ENCODE peak calls at places on chromosomes 2 and 18, in five cellular contexts. B, X, F, M and C are unnamed samples. For H3K9me3, the result is how much of the 10 kb centered on the place peaks cover.

GRCh38 chr2:196798980-196799379 is 503 bp downstream of the GTF3C3 start:
- DNase-seq in X (peak), B (no peak), F (no peak), M (peak), C (peak)

GRCh38 chr2:159807183-159808037 is 9.4 kb upstream of the CD302 start:
- DNase-seq in F (peak), B (peak), X (peak), M (peak), C (peak)

GRCh38 chr2:229714736-229715541 is 584 bp upstream of the DNER start:
- DNase-seq in B (peak), F (peak), X (peak), M (peak), C (peak)

GRCh38 chr2:175282300-175282699 is 100.8 kb upstream of the ATP5MC3 start:
- DNase-seq in F (peak), M (peak), X (no peak), B (no peak), C (peak)

GRCh38 chr2:234978466-234979203 is 26.8 kb downstream of the SH3BP4 start:
- DNase-seq in X (no peak), M (peak), B (no peak), F (peak), C (no peak)

GRCh38 chr2:21519821-21520220 is 396.1 kb downstream of the TDRD15 start:
- DNase-seq in M (no peak), B (no peak), X (no peak), F (no peak), C (no peak)

GRCh38 chr2:169131587-169132512 is 62.5 kb downstream of the DHRS9 start:
- DNase-seq in X (no peak), F (peak), B (no peak), M (peak), C (peak)

GRCh38 chr2:109045505-109045904 is 56.5 kb upstream of the EDAR start:
- DNase-seq in F (no peak), M (no peak), X (no peak), B (no peak), C (no peak)

GRCh38 chr2:151437630-151438029 is 27.9 kb downstream of the RIF1 start:
- DNase-seq in F (peak), X (no peak), B (no peak), M (peak), C (peak)

GRCh38 chr2:24711881-24712280 is 81.3 kb downstream of the PTRHD1 start:
- DNase-seq in X (no peak), B (no peak), F (no peak), M (no peak), C (no peak)

GRCh38 chr18:1421502-1421901 is 516.8 kb downstream of the ADCYAP1 start:
- DNase-seq in M (no peak), F (no peak), X (no peak), B (no peak), C (no peak)

GRCh38 chr18:23718243-23718720 is 29.0 kb downstream of the LAMA3 start:
- DNase-seq in M (peak), X (no peak), B (no peak), F (peak), C (peak)

GRCh38 chr2:187233811-187234210 is 214.2 kb downstream of the CALCRL start:
- DNase-seq in F (no peak), X (no peak), B (no peak), M (peak), C (peak)

GRCh38 chr2:12819721-12820120 is 103.0 kb downstream of the TRIB2 start:
- DNase-seq in B (no peak), F (peak), X (no peak), M (peak), C (peak)

GRCh38 chr18:52000435-52000834 is 339.6 kb upstream of the DCC start:
- DNase-seq in X (no peak), B (no peak), F (no peak), M (no peak), C (no peak)

GRCh38 chr18:51997129-51997528 is 342.9 kb upstream of the DCC start:
- DNase-seq in F (no peak), X (no peak), B (no peak), M (no peak), C (no peak)

GRCh38 chr18:52001106-52001505 is 338.9 kb upstream of the DCC start:
- DNase-seq in F (no peak), M (no peak), X (no peak), B (no peak), C (no peak)

GRCh38 chr18:52002600-52002999 is 337.4 kb upstream of the DCC start:
- DNase-seq in B (no peak), M (no peak), F (no peak), X (no peak), C (no peak)

GRCh38 chr18:51998711-51999110 is 341.3 kb upstream of the DCC start:
- DNase-seq in F (no peak), B (no peak), M (no peak), X (no peak), C (no peak)
- H3K9ac ChIP-seq in F (no peak), B (no peak), M (no peak), X (no peak), C (no peak)

DNA sequence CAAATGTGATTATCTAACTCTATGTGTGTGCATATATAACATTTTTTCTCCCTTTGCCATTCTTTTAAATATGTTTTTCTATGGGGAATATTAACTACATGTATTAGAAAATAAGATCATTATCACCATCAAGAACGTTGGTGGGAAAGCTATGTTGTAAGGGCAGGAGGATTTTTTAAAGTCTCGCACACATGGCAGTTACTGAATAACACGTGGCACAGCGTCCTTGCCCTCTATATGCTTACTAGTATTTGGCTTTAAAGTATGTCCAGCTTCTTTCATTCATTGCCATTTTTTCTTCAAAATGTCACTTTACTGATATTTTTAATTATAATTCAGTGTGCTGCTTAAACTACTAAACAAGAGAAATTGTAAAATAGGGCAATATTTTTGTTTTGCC is 944.3 kb downstream of the SOCS6 start:
- DNase-seq in M (no peak), B (no peak), F (no peak), X (no peak), C (no peak)
- H3K9me3 ChIP-seq in M (under half), B (under half), F (under half), X (under half), C (under half)

DNA sequence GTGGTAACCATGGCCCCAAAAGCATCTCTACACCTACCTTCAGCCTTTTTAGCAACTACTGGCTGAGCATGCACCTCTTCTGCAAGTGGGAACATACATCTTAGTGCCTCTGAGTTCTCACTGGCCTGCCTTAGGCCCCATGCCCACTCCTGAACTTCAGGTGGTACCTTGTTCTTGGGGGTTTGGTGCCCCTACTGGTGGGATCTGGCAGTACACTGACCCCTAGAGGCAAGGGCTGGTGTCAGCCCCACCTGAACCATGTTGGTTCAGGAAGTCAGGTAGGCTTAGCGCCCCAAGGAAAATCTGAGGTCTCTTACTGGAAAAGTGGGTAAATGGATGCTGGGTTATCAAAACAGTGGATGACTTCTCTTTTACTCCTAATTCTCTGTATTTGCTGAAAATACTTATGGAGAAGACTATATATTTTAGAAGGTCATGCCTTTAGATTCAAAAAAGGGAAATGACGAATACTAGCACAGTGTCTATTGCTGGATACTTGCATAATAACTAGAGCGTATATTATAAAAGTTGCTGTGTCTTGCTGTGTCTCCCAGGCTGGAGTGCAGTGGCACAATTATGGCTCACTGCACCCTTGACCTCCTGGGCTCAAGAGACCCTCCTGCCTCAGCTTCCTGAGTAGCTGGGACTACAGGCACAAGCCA is 84.6 kb downstream of the RAB31 start:
- DNase-seq in F (no peak), X (no peak), M (no peak), B (peak), C (no peak)
- H3K4me3 ChIP-seq in F (no peak), X (no peak), M (no peak), B (no peak), C (no peak)

GRCh38 chr18:35442701-35443100 is 55.1 kb downstream of the INO80C start:
- DNase-seq in X (no peak), B (no peak), F (no peak), M (no peak), C (no peak)

GRCh38 chr18:35441857-35442595 is 55.7 kb downstream of the INO80C start:
- DNase-seq in B (no peak), F (no peak), X (no peak), M (peak), C (no peak)

GRCh38 chr18:35435420-35435819 is 58.3 kb upstream of the ZNF396 start:
- DNase-seq in B (no peak), M (no peak), F (no peak), X (no peak), C (no peak)

GRCh38 chr18:35436076-35436649 is 59.0 kb upstream of the ZNF396 start:
- DNase-seq in M (no peak), X (no peak), B (no peak), F (peak), C (peak)

DNA sequence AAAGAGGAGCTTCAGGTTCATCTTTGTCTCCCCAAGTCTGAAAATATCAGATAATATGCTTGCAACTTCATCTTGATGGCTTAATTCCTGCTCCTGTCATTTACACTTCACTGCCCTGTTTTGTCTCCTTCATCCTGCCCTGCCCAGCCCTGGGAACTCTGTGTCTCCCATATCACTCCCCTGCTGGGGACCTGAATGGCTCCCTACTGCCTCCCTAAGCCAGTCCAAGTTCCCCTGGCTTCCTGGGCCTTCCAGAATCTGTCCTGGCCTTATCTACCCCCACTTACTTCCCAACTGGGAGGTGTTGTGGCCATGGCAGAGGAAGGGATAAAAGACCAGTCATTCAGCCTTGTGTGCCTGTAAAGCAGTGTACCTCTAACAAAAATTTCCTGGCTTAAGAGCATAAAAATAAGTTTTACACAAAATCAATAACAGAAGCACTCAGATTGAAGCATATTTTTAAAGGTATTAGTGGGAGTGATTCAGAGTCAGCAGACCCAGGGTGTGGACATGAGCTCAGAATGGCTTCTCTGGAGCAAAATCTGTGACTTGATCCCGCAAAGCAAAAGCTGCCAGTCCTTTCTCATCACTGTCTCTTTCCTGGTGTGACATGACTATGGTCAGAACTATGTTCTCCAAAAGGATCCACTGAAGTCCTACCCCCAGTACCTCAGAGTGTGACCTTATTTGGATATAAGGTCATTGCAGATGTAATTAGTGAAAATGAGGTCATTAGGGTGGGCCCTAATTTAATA is 59.1 kb downstream of the INO80C start:
- DNase-seq in X (no peak), B (peak), F (no peak), M (peak), C (no peak)
- H3K9ac ChIP-seq in X (no peak), B (no peak), F (no peak), M (no peak), C (no peak)

GRCh38 chr2:81002906-81003305 is 698.4 kb upstream of the LRRTM1 start:
- DNase-seq in F (no peak), X (no peak), M (no peak), B (no peak), C (no peak)
- H3K9me3 ChIP-seq in F (under half), X (under half), M (under half), B (under half), C (under half)